ENCODE peak calls at places on chromosomes 6 and 20, in seven cellular contexts. L is H1, G is GM12892, R is SK-N-SH, X is K562, W is GM12878, B is HepG2. S is an unnamed sample.

GRCh38 chr20:12455152-12455551 is 537.5 kb downstream of the BTBD3 start:
- DNase-seq in W (no peak), G (no peak), B (no peak), L (no peak), X (no peak), R (no peak), S (no peak)

GRCh38 chr6:148947621-148948444 is 201.0 kb downstream of the UST start:
- DNase-seq in R (peak; percentile 66), B (peak; percentile 74), X (peak; percentile 66), W (peak; percentile 27), L (peak; percentile 94), G (peak; percentile 36), S (peak; percentile 42)

GRCh38 chr6:101013612-101014195 is 132.6 kb upstream of the ASCC3 start:
- DNase-seq in R (no peak), G (no peak), L (no peak), W (no peak), X (no peak), B (no peak), S (no peak)

GRCh38 chr6:5453531-5453930 is 192.2 kb downstream of the FARS2 start:
- DNase-seq in L (no peak), R (no peak), G (no peak), W (no peak), B (no peak), X (no peak), S (no peak)

GRCh38 chr20:7775072-7775471 is 165.2 kb downstream of the HAO1 start:
- DNase-seq in X (no peak), B (no peak), W (no peak), G (no peak), L (no peak), R (no peak), S (no peak)

GRCh38 chr6:69622230-69622629 is 174.6 kb downstream of the LMBRD1 start:
- DNase-seq in W (no peak), B (no peak), G (no peak), L (no peak), X (no peak), R (no peak), S (no peak)

GRCh38 chr6:160733045-160733646 is 31.1 kb downstream of the PLG start:
- DNase-seq in L (peak; percentile 48), W (no peak), R (peak; percentile 35), X (peak; percentile 43), G (no peak), B (peak; percentile 47), S (no peak)

GRCh38 chr20:51678041-51678697 is 90.0 kb downstream of the ATP9A start:
- DNase-seq in W (no peak), B (no peak), X (no peak), G (no peak), R (peak; percentile 84), L (no peak), S (no peak)

GRCh38 chr6:74137910-74138309 is 441.9 kb downstream of the CD109 start:
- DNase-seq in W (no peak), B (peak; percentile 6), G (no peak), L (no peak), R (no peak), X (no peak), S (no peak)

GRCh38 chr6:128511518-128511917 is 8.9 kb downstream of the PTPRK start:
- DNase-seq in W (peak; percentile 27), X (no peak), L (no peak), G (no peak), B (no peak), R (no peak), S (no peak)

GRCh38 chr6:549901-550300 is 107.0 kb downstream of the HUS1B start:
- DNase-seq in L (no peak), R (no peak), G (no peak), X (no peak), W (no peak), B (no peak), S (no peak)

GRCh38 chr20:61974357-61974665 is 91.4 kb downstream of the TAF4 start:
- DNase-seq in B (no peak), G (no peak), R (no peak), X (no peak), W (no peak), L (no peak), S (no peak)

GRCh38 chr20:20694591-20694990 is 17.9 kb downstream of the RALGAPA2 start:
- DNase-seq in L (no peak), G (no peak), R (no peak), X (no peak), B (no peak), W (no peak), S (no peak)

GRCh38 chr20:56460459-56460858 is 8.0 kb upstream of the RTF2 start:
- DNase-seq in X (no peak), B (no peak), R (no peak), L (no peak), G (no peak), W (no peak), S (no peak)

GRCh38 chr20:21523398-21523868 is 9.6 kb upstream of the NKX2-2 start:
- DNase-seq in R (no peak), W (no peak), X (no peak), L (no peak), B (no peak), G (no peak), S (no peak)

GRCh38 chr20:38000293-38000692 is 33.0 kb downstream of the TTI1 start:
- DNase-seq in L (no peak), R (no peak), X (peak; percentile 31), B (no peak), G (no peak), W (no peak), S (no peak)

GRCh38 chr6:18386302-18386976 is 711 bp upstream of the RNF144B start:
- DNase-seq in W (no peak), R (no peak), X (no peak), B (peak; percentile 90), L (no peak), G (no peak), S (no peak)

GRCh38 chr6:4895971-4896370 is 107.9 kb downstream of the RPP40 start:
- DNase-seq in W (no peak), B (no peak), X (no peak), G (no peak), R (no peak), L (no peak), S (no peak)

GRCh38 chr6:7811441-7811840 is 85.5 kb downstream of the BMP6 start:
- DNase-seq in X (no peak), W (no peak), L (no peak), G (no peak), R (no peak), B (no peak), S (no peak)

GRCh38 chr6:166476634-166477215 is 94.0 kb upstream of the MPC1 start:
- DNase-seq in X (no peak), B (no peak), L (no peak), W (no peak), G (no peak), R (no peak), S (no peak)

GRCh38 chr6:163263196-163263595 is 151.3 kb upstream of the QKI start:
- DNase-seq in G (no peak), W (no peak), R (no peak), L (no peak), X (no peak), B (no peak), S (no peak)

GRCh38 chr6:98054453-98054852 is 771.4 kb upstream of the MMS22L start:
- DNase-seq in X (no peak), B (no peak), W (no peak), G (no peak), L (no peak), R (no peak), S (no peak)

GRCh38 chr6:42831237-42831636 is 48.2 kb upstream of the RPL7L1 start:
- DNase-seq in G (no peak), W (no peak), X (no peak), L (no peak), R (no peak), B (no peak), S (no peak)

GRCh38 chr6:125939026-125939425 is 17.5 kb upstream of the HINT3 start:
- DNase-seq in B (no peak), X (no peak), G (no peak), L (no peak), R (no peak), W (no peak), S (no peak)

GRCh38 chr20:61951695-61952533 is 113.8 kb downstream of the TAF4 start:
- DNase-seq in L (peak; percentile 87), G (no peak), R (no peak), X (peak; percentile 58), W (no peak), B (no peak), S (no peak)

GRCh38 chr20:61950631-61951010 is 115.1 kb downstream of the TAF4 start:
- DNase-seq in R (no peak), W (no peak), X (no peak), G (no peak), B (no peak), L (peak; percentile 48), S (no peak)

GRCh38 chr6:439681-440167 is 48.2 kb downstream of the IRF4 start:
- DNase-seq in B (no peak), L (no peak), W (no peak), X (no peak), G (no peak), R (no peak), S (no peak)

GRCh38 chr6:79833264-79833663 is 114.1 kb downstream of the ELOVL4 start:
- DNase-seq in L (no peak), R (peak; percentile 58), X (no peak), G (no peak), W (no peak), B (no peak), S (no peak)

GRCh38 chr20:33240923-33241322 is 5.1 kb downstream of the BPIFA1 start:
- DNase-seq in B (no peak), G (no peak), W (no peak), L (no peak), X (no peak), R (no peak), S (no peak)

GRCh38 chr6:25004357-25004756 is 68.6 kb upstream of the RIPOR2 start:
- DNase-seq in R (no peak), X (no peak), W (no peak), B (no peak), L (no peak), G (no peak), S (no peak)

GRCh38 chr6:14228571-14228970 is 111.0 kb downstream of the CD83 start:
- DNase-seq in B (no peak), L (no peak), G (no peak), R (no peak), W (no peak), X (no peak), S (no peak)
- TF ChIP-seq TAF1 in B (no peak), L (no peak), G (no peak), R (no peak), W (no peak), X (no peak), S (no peak)

GRCh38 chr6:28349892-28350737 is at the start of gene ZKSCAN3:
- DNase-seq in W (peak; percentile 46), R (peak; percentile 79), L (peak; percentile 86), G (peak; percentile 52), X (peak; percentile 87), B (peak; percentile 84), S (peak; percentile 59)
- TF ChIP-seq POLR2AphosphoS5 in W (peak; percentile 87), R (peak; percentile 81), L (no peak), G (peak; percentile 78), X (peak; percentile 82), B (peak; percentile 94), S (peak; percentile 85)

GRCh38 chr6:52536424-52536916 is 40.4 kb downstream of the TRAM2 start:
- DNase-seq in B (no peak), W (peak; percentile 50), X (no peak), G (no peak), L (no peak), R (no peak), S (no peak)
- TF ChIP-seq TAF1 in B (no peak), W (no peak), X (no peak), G (no peak), L (no peak), R (no peak), S (no peak)

GRCh38 chr6:35154262-35154661 is 13.1 kb upstream of the TCP11 start:
- DNase-seq in R (no peak), B (no peak), X (no peak), G (no peak), L (no peak), W (no peak), S (no peak)
- TF ChIP-seq POLR2AphosphoS5 in R (no peak), B (no peak), X (no peak), G (no peak), L (no peak), W (no peak), S (no peak)